ENCODE peak calls at places on chromosomes 7 and 10, in ten cellular contexts. One of them, this sample, is unnamed.

GRCh38 chr10:130470973-130471372 is 334.8 kb downstream of the GLRX3 start:
- DNase-seq in psoas muscle: no peak
- DNase-seq in right cardiac atrium: no peak
- DNase-seq in prostate gland: no peak
- DNase-seq in left lung: no peak
- DNase-seq in IMR-90: no peak
- DNase-seq in H7: no peak
- DNase-seq in cardiac muscle cell: no peak
- DNase-seq in kidney epithelial cell: no peak
- DNase-seq in PC-9: no peak
- DNase-seq in this sample: no peak

GRCh38 chr7:92832623-92833023 is 3.8 kb downstream of the CDK6 start:
- DNase-seq in psoas muscle: no peak
- DNase-seq in right cardiac atrium: no peak
- DNase-seq in prostate gland: no peak
- DNase-seq in left lung: no peak
- DNase-seq in IMR-90: no peak
- DNase-seq in H7: peak; percentile 5
- DNase-seq in cardiac muscle cell: no peak
- DNase-seq in kidney epithelial cell: no peak
- DNase-seq in PC-9: no peak
- DNase-seq in this sample: no peak

GRCh38 chr10:77188000-77188395 is 449.6 kb downstream of the KCNMA1 start:
- DNase-seq in psoas muscle: no peak
- DNase-seq in right cardiac atrium: no peak
- DNase-seq in prostate gland: no peak
- DNase-seq in left lung: no peak
- DNase-seq in IMR-90: no peak
- DNase-seq in H7: no peak
- DNase-seq in cardiac muscle cell: no peak
- DNase-seq in kidney epithelial cell: no peak
- DNase-seq in PC-9: no peak
- DNase-seq in this sample: no peak

GRCh38 chr10:17607603-17608332 is 9.4 kb downstream of the HACD1 start:
- DNase-seq in psoas muscle: no peak
- DNase-seq in right cardiac atrium: no peak
- DNase-seq in prostate gland: no peak
- DNase-seq in left lung: no peak
- DNase-seq in IMR-90: peak; percentile 68
- DNase-seq in H7: peak; percentile 57
- DNase-seq in cardiac muscle cell: peak; percentile 70
- DNase-seq in kidney epithelial cell: no peak
- DNase-seq in PC-9: no peak
- DNase-seq in this sample: peak; percentile 51

GRCh38 chr7:149721084-149721601 is 52.2 kb downstream of the ZNF467 start:
- DNase-seq in psoas muscle: no peak
- DNase-seq in right cardiac atrium: no peak
- DNase-seq in prostate gland: no peak
- DNase-seq in left lung: peak; percentile 58
- DNase-seq in IMR-90: no peak
- DNase-seq in H7: no peak
- DNase-seq in cardiac muscle cell: no peak
- DNase-seq in kidney epithelial cell: no peak
- DNase-seq in PC-9: no peak
- DNase-seq in this sample: no peak

GRCh38 chr7:1966631-1967200 is 266.0 kb downstream of the MAD1L1 start:
- DNase-seq in psoas muscle: peak; percentile 18
- DNase-seq in right cardiac atrium: no peak
- DNase-seq in prostate gland: no peak
- DNase-seq in left lung: peak; percentile 62
- DNase-seq in IMR-90: no peak
- DNase-seq in H7: no peak
- DNase-seq in cardiac muscle cell: no peak
- DNase-seq in kidney epithelial cell: no peak
- DNase-seq in PC-9: no peak
- DNase-seq in this sample: no peak

GRCh38 chr7:12244129-12244528 is 33.0 kb downstream of the TMEM106B start:
- DNase-seq in psoas muscle: no peak
- DNase-seq in right cardiac atrium: peak; percentile 28
- DNase-seq in prostate gland: no peak
- DNase-seq in left lung: no peak
- DNase-seq in IMR-90: peak; percentile 8
- DNase-seq in H7: peak; percentile 35
- DNase-seq in cardiac muscle cell: peak; percentile 31
- DNase-seq in kidney epithelial cell: no peak
- DNase-seq in PC-9: peak; percentile 16
- DNase-seq in this sample: peak; percentile 13

GRCh38 chr10:111756541-111757061 is 427.0 kb downstream of the GPAM start:
- DNase-seq in psoas muscle: peak; percentile 46
- DNase-seq in right cardiac atrium: peak; percentile 28
- DNase-seq in prostate gland: peak; percentile 10
- DNase-seq in left lung: no peak
- DNase-seq in IMR-90: no peak
- DNase-seq in H7: peak; percentile 15
- DNase-seq in cardiac muscle cell: no peak
- DNase-seq in kidney epithelial cell: peak; percentile 0
- DNase-seq in PC-9: peak; percentile 3
- DNase-seq in this sample: no peak

GRCh38 chr7:97772034-97772891 is 40.4 kb downstream of the TAC1 start:
- DNase-seq in psoas muscle: no peak
- DNase-seq in right cardiac atrium: no peak
- DNase-seq in prostate gland: no peak
- DNase-seq in left lung: no peak
- DNase-seq in IMR-90: no peak
- DNase-seq in H7: no peak
- DNase-seq in cardiac muscle cell: no peak
- DNase-seq in kidney epithelial cell: no peak
- DNase-seq in PC-9: no peak
- DNase-seq in this sample: no peak

GRCh38 chr7:115410427-115410805 is 488.5 kb downstream of the MDFIC start:
- DNase-seq in psoas muscle: no peak
- DNase-seq in right cardiac atrium: no peak
- DNase-seq in prostate gland: no peak
- DNase-seq in left lung: no peak
- DNase-seq in IMR-90: no peak
- DNase-seq in H7: no peak
- DNase-seq in cardiac muscle cell: no peak
- DNase-seq in kidney epithelial cell: no peak
- DNase-seq in PC-9: no peak
- DNase-seq in this sample: no peak

GRCh38 chr7:30920021-30920583 is 8.4 kb downstream of the AQP1 start:
- DNase-seq in psoas muscle: peak; percentile 43
- DNase-seq in right cardiac atrium: peak; percentile 34
- DNase-seq in prostate gland: no peak
- DNase-seq in left lung: peak; percentile 41
- DNase-seq in IMR-90: no peak
- DNase-seq in H7: peak; percentile 51
- DNase-seq in cardiac muscle cell: no peak
- DNase-seq in kidney epithelial cell: no peak
- DNase-seq in PC-9: no peak
- DNase-seq in this sample: no peak

GRCh38 chr7:51314726-51315125 is 1.9 kb downstream of the COBL start:
- DNase-seq in psoas muscle: no peak
- DNase-seq in right cardiac atrium: no peak
- DNase-seq in prostate gland: peak; percentile 25
- DNase-seq in left lung: no peak
- DNase-seq in IMR-90: no peak
- DNase-seq in H7: no peak
- DNase-seq in cardiac muscle cell: no peak
- DNase-seq in kidney epithelial cell: no peak
- DNase-seq in PC-9: peak; percentile 45
- DNase-seq in this sample: no peak

GRCh38 chr7:84674236-84674913 is 479.8 kb upstream of the SEMA3A start:
- DNase-seq in psoas muscle: no peak
- DNase-seq in right cardiac atrium: no peak
- DNase-seq in prostate gland: no peak
- DNase-seq in left lung: no peak
- DNase-seq in IMR-90: no peak
- DNase-seq in H7: no peak
- DNase-seq in cardiac muscle cell: peak; percentile 26
- DNase-seq in kidney epithelial cell: no peak
- DNase-seq in PC-9: no peak
- DNase-seq in this sample: no peak

GRCh38 chr7:1665721-1666250 is 4.3 kb upstream of the ELFN1 start:
- DNase-seq in psoas muscle: peak; percentile 52
- DNase-seq in right cardiac atrium: peak; percentile 82
- DNase-seq in prostate gland: no peak
- DNase-seq in left lung: peak; percentile 81
- DNase-seq in IMR-90: peak; percentile 4
- DNase-seq in H7: peak; percentile 88
- DNase-seq in cardiac muscle cell: peak; percentile 38
- DNase-seq in kidney epithelial cell: no peak
- DNase-seq in PC-9: peak; percentile 45
- DNase-seq in this sample: no peak

GRCh38 chr10:110221721-110222261 is 14.4 kb downstream of the MXI1 start:
- DNase-seq in psoas muscle: peak; percentile 87
- DNase-seq in right cardiac atrium: peak; percentile 88
- DNase-seq in prostate gland: peak; percentile 44
- DNase-seq in left lung: peak; percentile 85
- DNase-seq in IMR-90: peak; percentile 98
- DNase-seq in H7: peak; percentile 82
- DNase-seq in cardiac muscle cell: peak; percentile 94
- DNase-seq in kidney epithelial cell: peak; percentile 86
- DNase-seq in PC-9: peak; percentile 50
- DNase-seq in this sample: peak; percentile 92

GRCh38 chr7:26065652-26066051 is 86.3 kb upstream of the NFE2L3 start:
- DNase-seq in psoas muscle: no peak
- DNase-seq in right cardiac atrium: no peak
- DNase-seq in prostate gland: no peak
- DNase-seq in left lung: no peak
- DNase-seq in IMR-90: no peak
- DNase-seq in H7: no peak
- DNase-seq in cardiac muscle cell: no peak
- DNase-seq in kidney epithelial cell: no peak
- DNase-seq in PC-9: no peak
- DNase-seq in this sample: no peak

GRCh38 chr7:26681819-26682418 is 182.5 kb downstream of the SKAP2 start:
- DNase-seq in psoas muscle: no peak
- DNase-seq in right cardiac atrium: no peak
- DNase-seq in prostate gland: no peak
- DNase-seq in left lung: no peak
- DNase-seq in IMR-90: peak; percentile 35
- DNase-seq in H7: no peak
- DNase-seq in cardiac muscle cell: peak; percentile 40
- DNase-seq in kidney epithelial cell: no peak
- DNase-seq in PC-9: no peak
- DNase-seq in this sample: no peak

GRCh38 chr7:29457141-29457561 is 106.5 kb upstream of the PRR15 start:
- DNase-seq in psoas muscle: no peak
- DNase-seq in right cardiac atrium: no peak
- DNase-seq in prostate gland: no peak
- DNase-seq in left lung: no peak
- DNase-seq in IMR-90: no peak
- DNase-seq in H7: no peak
- DNase-seq in cardiac muscle cell: no peak
- DNase-seq in kidney epithelial cell: no peak
- DNase-seq in PC-9: no peak
- DNase-seq in this sample: peak; percentile 34
- H3K27me3 ChIP-seq in psoas muscle: no peaks in the 10 kb centered on the region
- H3K27me3 ChIP-seq in right cardiac atrium: no peaks in the 10 kb centered on the region
- H3K27me3 ChIP-seq in prostate gland: no peaks in the 10 kb centered on the region
- H3K27me3 ChIP-seq in left lung: no peaks in the 10 kb centered on the region
- H3K27me3 ChIP-seq in IMR-90: no peaks in the 10 kb centered on the region
- H3K27me3 ChIP-seq in H7: no peaks in the 10 kb centered on the region
- H3K27me3 ChIP-seq in cardiac muscle cell: no peaks in the 10 kb centered on the region
- H3K27me3 ChIP-seq in kidney epithelial cell: no peaks in the 10 kb centered on the region
- H3K27me3 ChIP-seq in PC-9: no peaks in the 10 kb centered on the region
- H3K27me3 ChIP-seq in this sample: no peaks in the 10 kb centered on the region

GRCh38 chr10:117148284-117148683 is 10.2 kb upstream of the VAX1 start:
- DNase-seq in psoas muscle: no peak
- DNase-seq in right cardiac atrium: no peak
- DNase-seq in prostate gland: no peak
- DNase-seq in left lung: no peak
- DNase-seq in IMR-90: no peak
- DNase-seq in H7: no peak
- DNase-seq in cardiac muscle cell: no peak
- DNase-seq in kidney epithelial cell: no peak
- DNase-seq in PC-9: no peak
- DNase-seq in this sample: no peak

GRCh38 chr10:117139581-117140524 is 1.8 kb upstream of the VAX1 start:
- DNase-seq in psoas muscle: no peak
- DNase-seq in right cardiac atrium: no peak
- DNase-seq in prostate gland: no peak
- DNase-seq in left lung: no peak
- DNase-seq in IMR-90: no peak
- DNase-seq in H7: peak; percentile 89
- DNase-seq in cardiac muscle cell: no peak
- DNase-seq in kidney epithelial cell: no peak
- DNase-seq in PC-9: no peak
- DNase-seq in this sample: no peak

GRCh38 chr10:117143424-117143823 is 5.4 kb upstream of the VAX1 start:
- DNase-seq in psoas muscle: no peak
- DNase-seq in right cardiac atrium: no peak
- DNase-seq in prostate gland: no peak
- DNase-seq in left lung: no peak
- DNase-seq in IMR-90: no peak
- DNase-seq in H7: no peak
- DNase-seq in cardiac muscle cell: no peak
- DNase-seq in kidney epithelial cell: no peak
- DNase-seq in PC-9: no peak
- DNase-seq in this sample: no peak

GRCh38 chr10:117140525-117140902 is 2.4 kb upstream of the VAX1 start:
- DNase-seq in psoas muscle: no peak
- DNase-seq in right cardiac atrium: no peak
- DNase-seq in prostate gland: no peak
- DNase-seq in left lung: no peak
- DNase-seq in IMR-90: no peak
- DNase-seq in H7: peak; percentile 74
- DNase-seq in cardiac muscle cell: no peak
- DNase-seq in kidney epithelial cell: no peak
- DNase-seq in PC-9: no peak
- DNase-seq in this sample: no peak

GRCh38 chr10:117145019-117145418 is 6.9 kb upstream of the VAX1 start:
- DNase-seq in psoas muscle: no peak
- DNase-seq in right cardiac atrium: no peak
- DNase-seq in prostate gland: no peak
- DNase-seq in left lung: no peak
- DNase-seq in IMR-90: no peak
- DNase-seq in H7: no peak
- DNase-seq in cardiac muscle cell: no peak
- DNase-seq in kidney epithelial cell: no peak
- DNase-seq in PC-9: no peak
- DNase-seq in this sample: no peak
- H3K27me3 ChIP-seq in psoas muscle: peaks cover 16% of the 10 kb centered on the region
- H3K27me3 ChIP-seq in right cardiac atrium: peaks cover 3% of the 10 kb centered on the region
- H3K27me3 ChIP-seq in prostate gland: peaks cover 13% of the 10 kb centered on the region
- H3K27me3 ChIP-seq in left lung: peaks cover 36% of the 10 kb centered on the region
- H3K27me3 ChIP-seq in IMR-90: peaks cover 20% of the 10 kb centered on the region
- H3K27me3 ChIP-seq in H7: peaks cover 84% of the 10 kb centered on the region
- H3K27me3 ChIP-seq in cardiac muscle cell: peaks cover 97% of the 10 kb centered on the region
- H3K27me3 ChIP-seq in kidney epithelial cell: peaks cover 52% of the 10 kb centered on the region
- H3K27me3 ChIP-seq in PC-9: peaks cover 34% of the 10 kb centered on the region
- H3K27me3 ChIP-seq in this sample: peaks cover 24% of the 10 kb centered on the region

GRCh38 chr10:43262902-43263466 is 3.9 kb downstream of the RASGEF1A start:
- DNase-seq in psoas muscle: no peak
- DNase-seq in right cardiac atrium: no peak
- DNase-seq in prostate gland: no peak
- DNase-seq in left lung: peak; percentile 64
- DNase-seq in IMR-90: no peak
- DNase-seq in H7: no peak
- DNase-seq in cardiac muscle cell: no peak
- DNase-seq in kidney epithelial cell: no peak
- DNase-seq in PC-9: no peak
- DNase-seq in this sample: no peak
- H3K27me3 ChIP-seq in psoas muscle: no peaks in the 10 kb centered on the region
- H3K27me3 ChIP-seq in right cardiac atrium: no peaks in the 10 kb centered on the region
- H3K27me3 ChIP-seq in prostate gland: no peaks in the 10 kb centered on the region
- H3K27me3 ChIP-seq in left lung: peaks cover 25% of the 10 kb centered on the region
- H3K27me3 ChIP-seq in IMR-90: peaks cover 47% of the 10 kb centered on the region
- H3K27me3 ChIP-seq in H7: peaks cover 28% of the 10 kb centered on the region
- H3K27me3 ChIP-seq in cardiac muscle cell: peaks cover 56% of the 10 kb centered on the region
- H3K27me3 ChIP-seq in kidney epithelial cell: peaks cover 66% of the 10 kb centered on the region
- H3K27me3 ChIP-seq in PC-9: peaks cover 46% of the 10 kb centered on the region
- H3K27me3 ChIP-seq in this sample: peaks cover 44% of the 10 kb centered on the region

GRCh38 chr10:70930251-70931000 is 42.1 kb upstream of the PCBD1 start:
- DNase-seq in psoas muscle: no peak
- DNase-seq in right cardiac atrium: peak; percentile 16
- DNase-seq in prostate gland: no peak
- DNase-seq in left lung: no peak
- DNase-seq in IMR-90: no peak
- DNase-seq in H7: no peak
- DNase-seq in cardiac muscle cell: no peak
- DNase-seq in kidney epithelial cell: no peak
- DNase-seq in PC-9: no peak
- DNase-seq in this sample: no peak
- H3K27me3 ChIP-seq in psoas muscle: no peaks in the 10 kb centered on the region
- H3K27me3 ChIP-seq in right cardiac atrium: no peaks in the 10 kb centered on the region
- H3K27me3 ChIP-seq in prostate gland: no peaks in the 10 kb centered on the region
- H3K27me3 ChIP-seq in left lung: no peaks in the 10 kb centered on the region
- H3K27me3 ChIP-seq in IMR-90: peaks cover 74% of the 10 kb centered on the region
- H3K27me3 ChIP-seq in H7: no peaks in the 10 kb centered on the region
- H3K27me3 ChIP-seq in cardiac muscle cell: no peaks in the 10 kb centered on the region
- H3K27me3 ChIP-seq in kidney epithelial cell: peaks cover 3% of the 10 kb centered on the region
- H3K27me3 ChIP-seq in PC-9: peaks cover 6% of the 10 kb centered on the region
- H3K27me3 ChIP-seq in this sample: peaks cover 5% of the 10 kb centered on the region